ENCODE peak calls at places on chromosomes 5 and 9, in eight cellular contexts. U is nephron progenitor cell, O is AG10803, N is neural progenitor cell, E is left lung, Z is GM12865, I is left ventricle myocardium inferior, T is stomach. K is an unnamed sample.

GRCh38 chr9:125750656-125751035 is 3.5 kb downstream of the PBX3 start:
- DNase-seq in O (no peak), E (no peak), T (no peak), Z (no peak), N (peak; percentile 81), I (no peak), U (no peak), K (no peak)

GRCh38 chr5:112125910-112126309 is 293.2 kb downstream of the EPB41L4A start:
- DNase-seq in U (no peak), T (no peak), O (peak; percentile 78), E (no peak), I (no peak), Z (no peak), N (no peak), K (no peak)

GRCh38 chr5:350355-350754 is 28.8 kb downstream of the AHRR start:
- DNase-seq in E (no peak), O (no peak), N (peak; percentile 50), T (no peak), I (no peak), U (no peak), Z (no peak), K (no peak)

GRCh38 chr9:105150991-105151685 is 93.3 kb upstream of the SLC44A1 start:
- DNase-seq in N (no peak), U (no peak), Z (peak; percentile 32), E (no peak), T (no peak), O (peak; percentile 27), I (no peak), K (no peak)

GRCh38 chr5:11261226-11261625 is 500.2 kb upstream of the DAP start:
- DNase-seq in U (no peak), Z (no peak), I (no peak), O (no peak), E (no peak), N (no peak), T (no peak), K (no peak)

GRCh38 chr5:100828071-100828689 is 74.9 kb downstream of the ST8SIA4 start:
- DNase-seq in Z (peak; percentile 82), I (no peak), O (no peak), U (no peak), N (no peak), E (no peak), T (no peak), K (no peak)

GRCh38 chr5:12902611-12903010 is 998.4 kb upstream of the CTNND2 start:
- DNase-seq in O (no peak), U (no peak), T (no peak), E (no peak), I (no peak), Z (no peak), N (no peak), K (no peak)

GRCh38 chr5:93279292-93279974 is 301.6 kb downstream of the NR2F1-AS1 start:
- DNase-seq in E (no peak), I (no peak), Z (no peak), T (no peak), O (peak; percentile 23), N (no peak), U (no peak), K (no peak)

GRCh38 chr9:21677834-21678233 is 124.6 kb upstream of the MTAP start:
- DNase-seq in E (no peak), O (peak; percentile 55), Z (no peak), T (no peak), N (no peak), I (no peak), U (no peak), K (no peak)

GRCh38 chr5:73591698-73592501 is 26.4 kb downstream of the UTP15 start:
- DNase-seq in T (no peak), E (no peak), O (peak; percentile 49), Z (no peak), N (no peak), U (no peak), I (no peak), K (no peak)

GRCh38 chr9:79189511-79189924 is 382.2 kb upstream of the TLE4 start:
- DNase-seq in T (no peak), E (no peak), O (peak; percentile 61), N (no peak), U (no peak), I (no peak), Z (no peak), K (no peak)

GRCh38 chr9:83937861-83938455 is 16.7 kb upstream of the KIF27 start:
- DNase-seq in I (no peak), T (no peak), O (peak; percentile 64), U (peak; percentile 39), Z (peak; percentile 74), E (no peak), N (peak; percentile 80), K (no peak)

GRCh38 chr5:89036166-89036565 is 153.2 kb upstream of the MEF2C start:
- DNase-seq in T (no peak), I (no peak), Z (no peak), O (no peak), N (no peak), U (no peak), E (no peak), K (no peak)

GRCh38 chr5:89041249-89041808 is 158.3 kb upstream of the MEF2C start:
- DNase-seq in T (no peak), U (no peak), E (no peak), N (no peak), O (no peak), I (no peak), Z (no peak), K (no peak)

GRCh38 chr5:89034588-89034987 is 151.6 kb upstream of the MEF2C start:
- DNase-seq in Z (peak; percentile 25), U (no peak), E (no peak), I (no peak), O (no peak), T (no peak), N (no peak), K (no peak)

GRCh38 chr5:89042746-89043145 is 159.8 kb upstream of the MEF2C start:
- DNase-seq in O (no peak), U (no peak), N (no peak), Z (no peak), I (no peak), E (no peak), T (no peak), K (no peak)

GRCh38 chr5:89037090-89037489 is 154.1 kb upstream of the MEF2C start:
- DNase-seq in T (no peak), O (peak; percentile 50), N (no peak), Z (no peak), E (no peak), I (no peak), U (no peak), K (no peak)
- TF ChIP-seq CTCF in T (no peak), O (no peak), N (no peak), Z (no peak), E (no peak), I (no peak), U (no peak), K (no peak)

DNA sequence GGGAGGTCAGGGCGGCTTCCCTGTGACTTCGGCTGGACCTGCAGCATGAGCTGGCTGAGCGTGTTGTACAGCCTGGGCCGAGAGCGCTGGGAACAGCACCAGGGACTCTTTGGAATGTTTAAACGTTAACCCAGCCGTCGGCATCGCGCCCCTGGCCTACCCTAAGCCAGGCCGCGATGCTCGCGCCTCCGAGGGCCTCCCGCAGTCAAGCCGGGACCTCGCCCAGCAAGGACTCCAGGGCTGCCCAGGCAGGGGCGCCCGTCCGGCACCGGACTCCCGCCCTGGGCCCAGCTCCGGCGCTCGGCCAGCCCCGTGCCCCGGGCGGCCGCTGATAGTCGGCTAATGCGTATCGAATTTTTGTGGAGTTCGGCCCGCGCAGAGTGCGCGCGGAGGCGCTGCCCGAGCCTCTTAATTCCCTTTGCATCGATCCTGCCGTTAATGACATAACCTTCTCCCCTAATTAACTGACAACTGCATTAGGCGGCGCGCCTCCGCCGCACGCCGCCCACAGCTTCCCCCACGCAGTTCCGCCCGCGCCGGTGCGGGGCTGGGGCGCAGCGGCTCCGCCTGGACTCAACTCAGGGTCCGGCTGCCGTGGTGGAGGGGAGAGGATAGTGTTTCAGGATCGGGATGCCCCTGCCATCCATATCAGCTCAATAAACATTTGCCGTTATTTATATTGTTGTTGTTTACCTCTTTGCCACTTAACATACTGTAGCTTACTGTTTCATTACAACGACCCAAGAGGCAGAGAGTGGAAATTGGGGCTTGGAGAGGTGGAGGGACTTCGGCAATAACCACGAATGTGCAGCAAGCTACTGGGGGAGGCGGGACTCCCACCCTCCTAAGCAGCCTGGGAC is 28.8 kb upstream of the CDC23 start:
- DNase-seq in E (peak; percentile 88), U (peak; percentile 60), Z (no peak), T (peak; percentile 35), N (peak; percentile 69), I (peak; percentile 22), O (peak; percentile 28), K (peak; percentile 47)
- TF ChIP-seq CTCF in E (no peak), U (no peak), Z (no peak), T (no peak), N (peak; percentile 12), I (no peak), O (no peak), K (no peak)

GRCh38 chr5:135012033-135012588 is 21.9 kb downstream of the PITX1 start:
- DNase-seq in U (no peak), I (no peak), T (no peak), O (no peak), N (no peak), E (peak; percentile 26), Z (no peak), K (peak; percentile 16)

GRCh38 chr5:135009736-135010501 is 24.1 kb downstream of the PITX1 start:
- DNase-seq in O (no peak), N (no peak), U (no peak), I (no peak), T (no peak), E (peak; percentile 54), Z (no peak), K (no peak)

GRCh38 chr5:135011355-135012032 is 22.5 kb downstream of the PITX1 start:
- DNase-seq in I (no peak), O (no peak), T (peak; percentile 24), U (no peak), E (peak; percentile 19), Z (no peak), N (no peak), K (peak; percentile 14)

GRCh38 chr5:135008981-135009735 is 24.9 kb downstream of the PITX1 start:
- DNase-seq in N (no peak), Z (no peak), T (no peak), O (no peak), U (no peak), E (peak; percentile 53), I (no peak), K (no peak)

GRCh38 chr5:135010502-135011354 is 23.3 kb downstream of the PITX1 start:
- DNase-seq in O (no peak), E (peak; percentile 34), N (no peak), T (peak; percentile 24), Z (no peak), U (no peak), I (no peak), K (no peak)
- TF ChIP-seq CTCF in O (peak; percentile 35), E (no peak), N (no peak), T (no peak), Z (no peak), U (no peak), I (no peak), K (no peak)

DNA sequence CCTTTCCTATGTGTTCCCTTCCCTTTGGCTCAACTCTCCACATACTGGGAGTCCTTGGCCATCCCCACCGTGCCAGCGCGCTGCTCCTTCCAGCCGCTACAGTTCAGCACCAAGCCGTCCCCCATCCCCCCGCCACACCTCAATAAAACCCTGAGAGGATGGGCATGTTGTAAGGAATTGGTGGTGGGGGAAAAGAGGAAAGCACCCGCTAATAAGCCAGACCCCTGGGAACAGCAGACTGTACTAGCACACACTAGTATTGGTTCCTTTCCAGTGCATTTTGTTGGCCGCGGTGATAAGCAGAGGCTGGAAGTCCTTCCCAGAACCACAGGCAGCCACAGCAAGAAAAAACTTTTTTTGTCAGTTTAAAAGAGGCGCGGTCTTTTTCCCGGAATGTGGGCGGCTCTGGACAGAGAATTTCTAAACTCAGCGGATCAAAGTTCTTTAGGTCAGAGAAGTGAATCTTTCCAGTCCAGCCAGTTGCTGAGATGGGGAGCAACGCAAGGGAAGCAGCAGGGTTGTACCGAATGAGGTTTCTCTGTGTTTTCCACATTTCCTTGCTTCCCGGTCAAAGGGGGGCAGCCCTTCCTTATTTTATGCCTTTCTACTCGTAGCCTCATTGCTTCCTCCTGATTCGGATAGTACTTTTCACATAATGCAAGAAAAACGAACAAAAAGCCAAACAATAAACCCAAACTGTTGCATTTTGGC is 2.1 kb downstream of the CHSY3 start:
- DNase-seq in N (peak; percentile 42), U (peak; percentile 30), Z (no peak), I (no peak), O (peak; percentile 41), E (peak; percentile 51), T (no peak), K (no peak)
- TF ChIP-seq CTCF in N (peak; percentile 7), U (no peak), Z (no peak), I (no peak), O (peak; percentile 44), E (no peak), T (no peak), K (no peak)

K was measured in lower lobe of right lung.